ENCODE peak calls at places on chromosomes 2 and 18, in five cellular contexts. One of them, this sample, is unnamed.

GRCh38 chr2:18237298-18237697 is 323.2 kb downstream of the RDH14 start:
- DNase-seq in sigmoid colon: no peak
- DNase-seq in ovary: no peak
- DNase-seq in tibial nerve: no peak
- DNase-seq in SK-N-SH: no peak
- DNase-seq in this sample: no peak

GRCh38 chr2:1324884-1325283 is 88.4 kb upstream of the TPO start:
- DNase-seq in sigmoid colon: no peak
- DNase-seq in ovary: no peak
- DNase-seq in tibial nerve: no peak
- DNase-seq in SK-N-SH: no peak
- DNase-seq in this sample: no peak

GRCh38 chr2:121196132-121196848 is 88.7 kb downstream of the TFCP2L1 start:
- DNase-seq in sigmoid colon: no peak
- DNase-seq in ovary: no peak
- DNase-seq in tibial nerve: no peak
- DNase-seq in SK-N-SH: no peak
- DNase-seq in this sample: peak; percentile 82

GRCh38 chr2:145595296-145595695 is 1075.4 kb upstream of the ZEB2 start:
- DNase-seq in sigmoid colon: no peak
- DNase-seq in ovary: no peak
- DNase-seq in tibial nerve: no peak
- DNase-seq in SK-N-SH: no peak
- DNase-seq in this sample: no peak

GRCh38 chr18:11145413-11146191 is 3.8 kb downstream of the PIEZO2 start:
- DNase-seq in sigmoid colon: no peak
- DNase-seq in ovary: no peak
- DNase-seq in tibial nerve: no peak
- DNase-seq in SK-N-SH: no peak
- DNase-seq in this sample: no peak

GRCh38 chr2:150783896-150784295 is 296.4 kb upstream of the RND3 start:
- DNase-seq in sigmoid colon: no peak
- DNase-seq in ovary: no peak
- DNase-seq in tibial nerve: no peak
- DNase-seq in SK-N-SH: no peak
- DNase-seq in this sample: no peak

GRCh38 chr18:59918320-59918755 is 18.5 kb downstream of the PMAIP1 start:
- DNase-seq in sigmoid colon: peak; percentile 72
- DNase-seq in ovary: no peak
- DNase-seq in tibial nerve: no peak
- DNase-seq in SK-N-SH: peak; percentile 49
- DNase-seq in this sample: peak; percentile 35

GRCh38 chr18:79513381-79514081 is 117.8 kb downstream of the NFATC1 start:
- DNase-seq in sigmoid colon: peak; percentile 54
- DNase-seq in ovary: no peak
- DNase-seq in tibial nerve: no peak
- DNase-seq in SK-N-SH: no peak
- DNase-seq in this sample: peak; percentile 18

GRCh38 chr18:11883153-11883552 is 25.0 kb downstream of the MPPE1 start:
- DNase-seq in sigmoid colon: no peak
- DNase-seq in ovary: no peak
- DNase-seq in tibial nerve: no peak
- DNase-seq in SK-N-SH: no peak
- DNase-seq in this sample: no peak

GRCh38 chr2:40315684-40316083 is 136.2 kb downstream of the SLC8A1 start:
- DNase-seq in sigmoid colon: no peak
- DNase-seq in ovary: no peak
- DNase-seq in tibial nerve: no peak
- DNase-seq in SK-N-SH: no peak
- DNase-seq in this sample: peak; percentile 26

GRCh38 chr2:146523218-146523617 is 1321.6 kb upstream of the ACVR2A start:
- DNase-seq in sigmoid colon: no peak
- DNase-seq in ovary: no peak
- DNase-seq in tibial nerve: no peak
- DNase-seq in SK-N-SH: no peak
- DNase-seq in this sample: no peak

GRCh38 chr2:217512259-217512658 is 490.5 kb downstream of the TNS1 start:
- DNase-seq in sigmoid colon: no peak
- DNase-seq in ovary: no peak
- DNase-seq in tibial nerve: no peak
- DNase-seq in SK-N-SH: no peak
- DNase-seq in this sample: no peak

GRCh38 chr18:36711813-36712444 is 116.9 kb downstream of the TPGS2 start:
- DNase-seq in sigmoid colon: no peak
- DNase-seq in ovary: no peak
- DNase-seq in tibial nerve: no peak
- DNase-seq in SK-N-SH: no peak
- DNase-seq in this sample: no peak

GRCh38 chr2:71700880-71701397 is 247.6 kb downstream of the DYSF start:
- DNase-seq in sigmoid colon: peak; percentile 92
- DNase-seq in ovary: no peak
- DNase-seq in tibial nerve: peak; percentile 54
- DNase-seq in SK-N-SH: no peak
- DNase-seq in this sample: no peak

GRCh38 chr2:216341151-216341550 is 31.1 kb downstream of the MARCHF4 start:
- DNase-seq in sigmoid colon: no peak
- DNase-seq in ovary: no peak
- DNase-seq in tibial nerve: no peak
- DNase-seq in SK-N-SH: no peak
- DNase-seq in this sample: no peak

GRCh38 chr2:40394030-40394429 is 57.9 kb downstream of the SLC8A1 start:
- DNase-seq in sigmoid colon: no peak
- DNase-seq in ovary: no peak
- DNase-seq in tibial nerve: no peak
- DNase-seq in SK-N-SH: no peak
- DNase-seq in this sample: no peak

GRCh38 chr2:28626891-28627421 is 124.7 kb upstream of the PPP1CB start:
- DNase-seq in sigmoid colon: peak; percentile 91
- DNase-seq in ovary: peak; percentile 75
- DNase-seq in tibial nerve: peak; percentile 67
- DNase-seq in SK-N-SH: no peak
- DNase-seq in this sample: no peak

GRCh38 chr2:237227190-237227988 is 141.7 kb downstream of the COPS8 start:
- DNase-seq in sigmoid colon: no peak
- DNase-seq in ovary: no peak
- DNase-seq in tibial nerve: no peak
- DNase-seq in SK-N-SH: no peak
- DNase-seq in this sample: no peak

GRCh38 chr2:69385443-69386151 is 1.4 kb downstream of the GFPT1 start:
- DNase-seq in sigmoid colon: no peak
- DNase-seq in ovary: no peak
- DNase-seq in tibial nerve: no peak
- DNase-seq in SK-N-SH: no peak
- DNase-seq in this sample: no peak

GRCh38 chr18:74521068-74521725 is 13.1 kb upstream of the CNDP1 start:
- DNase-seq in sigmoid colon: peak; percentile 34
- DNase-seq in ovary: no peak
- DNase-seq in tibial nerve: no peak
- DNase-seq in SK-N-SH: no peak
- DNase-seq in this sample: peak; percentile 23

GRCh38 chr2:172842749-172843349 is 107.2 kb downstream of the RAPGEF4 start:
- DNase-seq in sigmoid colon: no peak
- DNase-seq in ovary: no peak
- DNase-seq in tibial nerve: no peak
- DNase-seq in SK-N-SH: no peak
- DNase-seq in this sample: no peak

GRCh38 chr2:184336688-184337087 is 261.6 kb upstream of the ZNF804A start:
- DNase-seq in sigmoid colon: no peak
- DNase-seq in ovary: no peak
- DNase-seq in tibial nerve: no peak
- DNase-seq in SK-N-SH: no peak
- DNase-seq in this sample: no peak

GRCh38 chr2:184338776-184339175 is 259.6 kb upstream of the ZNF804A start:
- DNase-seq in sigmoid colon: no peak
- DNase-seq in ovary: no peak
- DNase-seq in tibial nerve: no peak
- DNase-seq in SK-N-SH: no peak
- DNase-seq in this sample: no peak

DNA sequence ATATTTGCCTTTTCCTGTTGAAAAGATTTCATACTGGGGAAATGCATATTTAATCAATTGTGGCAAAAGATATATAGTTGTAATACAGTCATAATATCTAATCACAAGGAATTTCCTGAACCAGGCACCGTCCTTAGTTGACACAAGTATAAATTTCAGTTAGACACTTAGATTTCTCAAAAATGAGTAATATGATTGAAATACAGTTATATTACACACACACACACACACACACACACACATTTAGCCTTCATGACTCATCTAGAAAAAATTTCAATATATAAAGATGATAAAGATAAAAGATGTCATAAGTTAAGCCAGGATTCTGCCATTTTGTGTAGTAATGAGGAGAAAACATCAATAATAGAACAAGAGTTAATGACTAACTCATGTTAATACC is 258.4 kb upstream of the ZNF804A start:
- DNase-seq in sigmoid colon: no peak
- DNase-seq in ovary: no peak
- DNase-seq in tibial nerve: no peak
- DNase-seq in SK-N-SH: no peak
- DNase-seq in this sample: no peak
- H3K4me1 ChIP-seq in sigmoid colon: no peaks in the 10 kb centered on the region
- H3K4me1 ChIP-seq in ovary: no peaks in the 10 kb centered on the region
- H3K4me1 ChIP-seq in tibial nerve: no peaks in the 10 kb centered on the region
- H3K4me1 ChIP-seq in SK-N-SH: no peaks in the 10 kb centered on the region
- H3K4me1 ChIP-seq in this sample: no peaks in the 10 kb centered on the region

GRCh38 chr2:55144922-55145820 is 86.9 kb downstream of the CLHC1 start:
- DNase-seq in sigmoid colon: no peak
- DNase-seq in ovary: no peak
- DNase-seq in tibial nerve: no peak
- DNase-seq in SK-N-SH: no peak
- DNase-seq in this sample: peak; percentile 56

GRCh38 chr2:55146266-55146665 is 85.8 kb downstream of the CLHC1 start:
- DNase-seq in sigmoid colon: no peak
- DNase-seq in ovary: no peak
- DNase-seq in tibial nerve: no peak
- DNase-seq in SK-N-SH: no peak
- DNase-seq in this sample: no peak

GRCh38 chr2:55147041-55147440 is 85.1 kb downstream of the CLHC1 start:
- DNase-seq in sigmoid colon: no peak
- DNase-seq in ovary: no peak
- DNase-seq in tibial nerve: no peak
- DNase-seq in SK-N-SH: no peak
- DNase-seq in this sample: no peak

GRCh38 chr2:55148269-55148668 is 83.8 kb downstream of the CLHC1 start:
- DNase-seq in sigmoid colon: no peak
- DNase-seq in ovary: no peak
- DNase-seq in tibial nerve: no peak
- DNase-seq in SK-N-SH: no peak
- DNase-seq in this sample: no peak

DNA sequence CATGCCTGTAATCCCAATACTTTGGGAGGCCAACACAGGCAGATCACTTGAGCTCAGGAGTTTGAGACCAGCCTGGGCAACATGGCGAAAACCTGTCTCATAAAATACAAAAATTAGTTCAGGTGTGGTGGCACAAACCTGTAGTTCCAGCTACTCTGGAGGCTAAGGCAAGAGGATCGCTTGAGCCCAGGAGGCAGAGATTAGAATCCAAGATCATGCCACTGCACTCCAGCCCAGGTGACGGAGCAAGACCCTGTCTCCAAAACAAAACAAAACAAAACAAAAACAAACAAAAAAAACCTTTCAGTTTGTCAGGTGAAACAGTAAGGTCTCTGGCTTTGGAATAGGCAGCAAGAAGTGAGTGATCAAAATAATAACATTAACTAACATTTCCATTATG is 84.6 kb downstream of the CLHC1 start:
- DNase-seq in sigmoid colon: no peak
- DNase-seq in ovary: no peak
- DNase-seq in tibial nerve: no peak
- DNase-seq in SK-N-SH: no peak
- DNase-seq in this sample: no peak
- H3K4me3 ChIP-seq in sigmoid colon: no peak overlapping the region
- H3K4me3 ChIP-seq in ovary: no peak overlapping the region
- H3K4me3 ChIP-seq in tibial nerve: no peak overlapping the region
- H3K4me3 ChIP-seq in SK-N-SH: no peak overlapping the region
- H3K4me3 ChIP-seq in this sample: no peak overlapping the region

DNA sequence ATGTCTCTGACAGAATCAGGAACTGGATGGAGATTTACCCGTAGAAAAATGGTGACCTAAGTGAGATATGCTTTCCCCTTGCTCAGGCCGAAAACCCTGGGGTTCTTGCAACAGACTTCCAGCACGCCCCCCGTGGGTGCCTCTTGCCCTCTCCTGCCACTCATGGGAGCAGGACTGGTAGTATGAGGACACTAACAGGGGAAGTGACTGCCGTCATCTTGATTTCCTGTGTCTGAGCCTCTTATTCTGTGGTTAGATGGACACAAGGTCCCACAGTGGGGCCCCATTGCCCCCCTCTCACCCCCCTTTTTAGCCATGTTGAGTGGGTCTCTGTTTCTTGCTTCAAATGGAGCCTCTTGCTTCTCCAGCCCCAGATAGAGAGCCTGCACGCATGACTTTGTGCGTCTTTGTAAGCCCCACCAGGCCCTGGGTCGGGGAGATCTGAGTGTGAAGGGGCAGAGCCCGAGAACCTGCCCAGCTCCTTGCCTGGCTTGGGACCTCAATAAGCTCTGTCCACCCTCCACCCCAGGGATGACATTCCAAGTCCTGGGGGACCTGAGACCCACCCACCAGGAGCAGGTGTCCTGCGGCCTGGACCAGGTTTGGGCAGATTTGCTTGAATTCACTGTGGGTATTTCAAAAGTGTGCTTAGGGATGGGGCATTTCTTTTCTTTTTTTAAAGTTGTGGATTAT is 12.6 kb downstream of the GNLY start:
- DNase-seq in sigmoid colon: peak; percentile 85
- DNase-seq in ovary: no peak
- DNase-seq in tibial nerve: peak; percentile 48
- DNase-seq in SK-N-SH: no peak
- DNase-seq in this sample: no peak
- TF ChIP-seq EP300 in sigmoid colon: no peak
- TF ChIP-seq EP300 in ovary: no peak
- TF ChIP-seq EP300 in tibial nerve: no peak
- TF ChIP-seq EP300 in SK-N-SH: no peak
- TF ChIP-seq EP300 in this sample: no peak

DNA sequence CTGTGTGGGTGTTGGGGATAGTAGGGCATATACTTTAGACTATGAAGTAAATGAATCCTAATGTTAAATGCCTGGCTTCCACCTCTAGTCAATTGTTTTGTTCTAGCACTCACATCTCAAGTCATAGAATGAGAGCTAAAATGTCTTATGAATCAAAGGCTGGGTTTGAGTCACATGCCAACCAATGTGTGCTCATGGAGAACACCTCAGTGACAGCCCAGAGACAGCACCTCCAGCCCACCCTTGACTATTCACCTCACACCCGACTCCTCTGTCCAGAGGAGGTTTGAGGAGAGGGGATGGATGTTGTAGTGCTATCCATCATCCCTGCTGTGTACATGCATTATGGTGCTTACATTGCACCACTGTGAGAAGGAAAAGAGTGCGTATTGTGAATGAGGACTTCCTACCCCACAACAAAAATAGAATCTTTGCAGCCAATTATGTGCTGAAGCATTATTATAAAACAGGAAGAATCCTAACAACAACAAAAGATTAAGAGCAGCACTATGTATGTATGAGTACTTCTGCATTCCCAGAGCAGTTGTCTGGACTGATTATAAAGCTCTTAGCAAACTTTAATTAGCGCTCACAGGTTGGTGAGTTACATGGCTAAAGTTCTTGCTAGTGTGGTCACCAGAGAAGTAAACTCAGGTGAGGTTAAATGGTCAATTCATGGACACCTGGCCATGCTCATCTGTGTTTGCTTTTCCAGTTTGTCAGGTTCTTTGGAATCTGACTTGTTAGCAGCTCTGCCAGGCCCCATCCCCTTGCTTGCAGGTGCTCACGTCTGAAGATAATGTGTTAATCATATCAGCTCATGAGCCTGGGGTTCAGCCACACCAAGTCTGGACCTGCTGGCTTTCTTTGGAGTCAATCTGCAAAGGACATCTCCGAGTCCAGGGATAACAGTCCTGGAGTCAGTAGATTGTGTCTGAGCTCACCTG is 55.3 kb upstream of the NABP1 start:
- DNase-seq in sigmoid colon: no peak
- DNase-seq in ovary: no peak
- DNase-seq in tibial nerve: no peak
- DNase-seq in SK-N-SH: no peak
- DNase-seq in this sample: no peak
- H3K4me1 ChIP-seq in sigmoid colon: no peaks in the 10 kb centered on the region
- H3K4me1 ChIP-seq in ovary: no peaks in the 10 kb centered on the region
- H3K4me1 ChIP-seq in tibial nerve: peaks cover 4% of the 10 kb centered on the region
- H3K4me1 ChIP-seq in SK-N-SH: peaks cover 3% of the 10 kb centered on the region
- H3K4me1 ChIP-seq in this sample: no peaks in the 10 kb centered on the region

This sample was measured in stomach.